ENCODE peak calls at places on chromosomes 13 and 19, in four cellular contexts. P, Y, T and Q are unnamed samples.

GRCh38 chr13:44819762-44820161 is 169.5 kb downstream of the NUFIP1 start:
- DNase-seq in T (no peak), P (no peak), Y (no peak), Q (no peak)

GRCh38 chr13:42041684-42042035 is 6.8 kb upstream of the DGKH start:
- DNase-seq in Y (peak), P (peak), T (peak), Q (no peak)

GRCh38 chr13:39835253-39835652 is 179.8 kb downstream of the COG6 start:
- DNase-seq in T (no peak), Y (no peak), P (no peak), Q (no peak)

GRCh38 chr19:13799669-13800068 is 4.4 kb downstream of the ZSWIM4 start:
- DNase-seq in T (no peak), P (no peak), Y (no peak), Q (no peak)

GRCh38 chr13:79779761-79780160 is 298.8 kb downstream of the NDFIP2 start:
- DNase-seq in T (no peak), Y (no peak), P (no peak), Q (peak)

GRCh38 chr19:18156841-18157464 is 4.0 kb downstream of the PIK3R2 start:
- DNase-seq in T (peak), Y (no peak), P (peak), Q (peak)

GRCh38 chr13:113970810-113971470 is 2.9 kb downstream of the C13orf46 start:
- DNase-seq in T (no peak), Y (no peak), P (no peak), Q (no peak)

GRCh38 chr13:32443111-32443510 is 15.2 kb upstream of the N4BP2L1 start:
- DNase-seq in Y (peak), P (peak), T (no peak), Q (peak)

GRCh38 chr19:8526345-8527062 is 12.5 kb upstream of the ZNF414 start:
- DNase-seq in T (peak), Y (no peak), P (peak), Q (peak)

GRCh38 chr13:27997904-27998522 is 9.5 kb upstream of the URAD start:
- DNase-seq in P (peak), Y (no peak), T (peak), Q (peak)

GRCh38 chr19:40592170-40592569 is 9.0 kb upstream of the LTBP4 start:
- DNase-seq in Y (no peak), P (peak), T (no peak), Q (peak)

GRCh38 chr19:30062331-30063183 is 120.5 kb downstream of the URI1 start:
- DNase-seq in P (no peak), T (no peak), Y (no peak), Q (no peak)

GRCh38 chr19:3250675-3251074 is 26.2 kb downstream of the CELF5 start:
- DNase-seq in P (peak), Y (no peak), T (peak), Q (peak)

GRCh38 chr13:29483211-29483610 is 112.3 kb downstream of the SLC7A1 start:
- DNase-seq in T (no peak), P (no peak), Y (no peak), Q (no peak)

GRCh38 chr19:2494084-2494446 is 18.1 kb downstream of the GADD45B start:
- DNase-seq in T (no peak), Y (no peak), P (peak), Q (no peak)

GRCh38 chr13:102617697-102618350 is 21.0 kb downstream of the TPP2 start:
- DNase-seq in P (no peak), Y (no peak), T (no peak), Q (no peak)

GRCh38 chr19:11798391-11799296 is at the start of gene ZNF491:
- DNase-seq in P (no peak), Y (no peak), T (peak), Q (peak)

GRCh38 chr13:78593652-78594494 is 9.5 kb downstream of the POU4F1 start:
- DNase-seq in T (no peak), P (no peak), Y (no peak), Q (no peak)

GRCh38 chr13:46964789-46965527 is 68.1 kb upstream of the HTR2A start:
- DNase-seq in P (no peak), T (no peak), Y (no peak), Q (no peak)

GRCh38 chr13:42525035-42525504 is 48.9 kb upstream of the TNFSF11 start:
- DNase-seq in P (peak), Y (no peak), T (no peak), Q (no peak)

GRCh38 chr13:87671031-87671823 is at the start of gene SLITRK5:
- DNase-seq in T (no peak), Y (no peak), P (peak), Q (peak)

GRCh38 chr19:14004619-14005380 is 1.3 kb downstream of the RFX1 start:
- DNase-seq in P (no peak), Y (peak), T (peak), Q (peak)

GRCh38 chr13:73608731-73609485 is 525.3 kb downstream of the KLF12 start:
- DNase-seq in T (no peak), P (no peak), Y (no peak), Q (no peak)

GRCh38 chr13:25352230-25352629 is 19.5 kb upstream of the ATP8A2 start:
- DNase-seq in T (peak), P (no peak), Y (no peak), Q (no peak)

GRCh38 chr13:44140146-44140545 is 233.5 kb upstream of the SERP2 start:
- DNase-seq in Y (no peak), T (no peak), P (no peak), Q (peak)

GRCh38 chr19:16435999-16436650 is 35.6 kb downstream of the EPS15L1 start:
- DNase-seq in T (peak), Y (no peak), P (no peak), Q (no peak)

GRCh38 chr19:8334458-8335342 is 8.4 kb downstream of the KANK3 start:
- DNase-seq in P (peak), T (peak), Y (no peak), Q (peak)

GRCh38 chr19:46786236-46787039 is 2.0 kb downstream of the SLC1A5 start:
- DNase-seq in Y (no peak), T (peak), P (peak), Q (peak)

GRCh38 chr19:31461814-31462539 is 112.7 kb upstream of the TSHZ3 start:
- DNase-seq in Y (no peak), P (no peak), T (no peak), Q (no peak)

GRCh38 chr19:1170938-1171754 is 2.9 kb downstream of the SBNO2 start:
- DNase-seq in Y (no peak), T (no peak), P (no peak), Q (peak)

GRCh38 chr13:24650157-24650556 is 30.1 kb upstream of the ATP12A start:
- DNase-seq in P (no peak), Y (no peak), T (no peak), Q (no peak)

GRCh38 chr13:111270765-111271164 is 49.7 kb upstream of the TEX29 start:
- DNase-seq in T (no peak), Y (no peak), P (no peak), Q (no peak)

DNA sequence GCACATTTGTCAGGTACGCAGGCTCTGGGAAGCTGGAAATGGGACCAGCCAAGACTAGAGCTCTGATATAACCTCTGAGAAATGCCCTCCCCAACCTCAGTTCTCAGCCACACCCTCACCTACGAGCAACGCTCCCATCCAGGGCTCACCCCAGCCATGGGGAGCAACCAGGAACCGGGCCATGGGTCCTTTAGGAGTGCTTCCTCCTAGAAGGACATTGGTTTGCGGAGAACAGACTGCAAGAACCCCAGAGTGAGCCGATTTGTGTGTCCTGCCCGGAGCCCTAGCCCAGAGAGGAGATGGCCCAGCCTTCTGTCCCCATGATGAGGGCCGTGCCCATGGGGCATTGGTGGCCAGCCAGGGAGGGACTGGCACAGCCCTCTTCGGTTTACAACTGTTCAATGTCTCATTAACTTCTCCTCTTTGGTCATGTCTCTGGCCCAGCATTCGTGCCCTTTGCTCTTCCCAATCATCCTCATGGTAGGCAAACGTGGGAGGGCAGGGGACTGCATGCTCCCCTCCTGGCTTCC is 32.9 kb upstream of the IGSF23 start:
- DNase-seq in P (no peak), Y (no peak), T (no peak), Q (no peak)
- TF ChIP-seq CHD4 in P (no peak), Y (no peak), T (no peak), Q (no peak)

GRCh38 chr19:44401108-44401786 is at the start of gene ZNF285:
- DNase-seq in P (peak), Y (peak), T (peak), Q (peak)
- TF ChIP-seq CHD4 in P (no peak), Y (no peak), T (no peak), Q (no peak)

GRCh38 chr19:41868989-41869300 is 8.1 kb upstream of the CD79A start:
- DNase-seq in P (no peak), Y (no peak), T (no peak), Q (no peak)
- TF ChIP-seq CHD4 in P (no peak), Y (no peak), T (no peak), Q (no peak)

DNA sequence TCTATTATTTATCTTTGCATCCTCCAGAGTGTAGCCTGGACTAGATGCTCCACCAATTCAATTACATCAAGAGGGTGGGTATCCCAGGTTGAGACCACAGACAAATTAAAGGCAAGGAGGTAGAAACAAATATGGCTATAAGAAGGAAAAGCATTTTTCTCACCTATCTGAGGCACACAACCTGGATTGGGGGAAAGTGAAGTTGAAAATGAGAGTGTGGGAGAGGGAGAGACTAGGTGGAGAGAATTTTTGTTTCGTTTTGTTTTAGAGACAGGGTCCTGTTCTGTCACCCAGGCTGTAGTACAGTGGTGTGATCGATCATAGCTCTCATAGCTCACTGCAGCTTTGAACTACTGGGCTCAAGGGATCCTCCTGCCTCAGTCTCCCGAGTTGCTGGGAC is 5.8 kb upstream of the PRODH2 start:
- DNase-seq in T (no peak), P (no peak), Y (no peak), Q (no peak)
- TF ChIP-seq CHD4 in T (no peak), P (no peak), Y (no peak), Q (no peak)

DNA sequence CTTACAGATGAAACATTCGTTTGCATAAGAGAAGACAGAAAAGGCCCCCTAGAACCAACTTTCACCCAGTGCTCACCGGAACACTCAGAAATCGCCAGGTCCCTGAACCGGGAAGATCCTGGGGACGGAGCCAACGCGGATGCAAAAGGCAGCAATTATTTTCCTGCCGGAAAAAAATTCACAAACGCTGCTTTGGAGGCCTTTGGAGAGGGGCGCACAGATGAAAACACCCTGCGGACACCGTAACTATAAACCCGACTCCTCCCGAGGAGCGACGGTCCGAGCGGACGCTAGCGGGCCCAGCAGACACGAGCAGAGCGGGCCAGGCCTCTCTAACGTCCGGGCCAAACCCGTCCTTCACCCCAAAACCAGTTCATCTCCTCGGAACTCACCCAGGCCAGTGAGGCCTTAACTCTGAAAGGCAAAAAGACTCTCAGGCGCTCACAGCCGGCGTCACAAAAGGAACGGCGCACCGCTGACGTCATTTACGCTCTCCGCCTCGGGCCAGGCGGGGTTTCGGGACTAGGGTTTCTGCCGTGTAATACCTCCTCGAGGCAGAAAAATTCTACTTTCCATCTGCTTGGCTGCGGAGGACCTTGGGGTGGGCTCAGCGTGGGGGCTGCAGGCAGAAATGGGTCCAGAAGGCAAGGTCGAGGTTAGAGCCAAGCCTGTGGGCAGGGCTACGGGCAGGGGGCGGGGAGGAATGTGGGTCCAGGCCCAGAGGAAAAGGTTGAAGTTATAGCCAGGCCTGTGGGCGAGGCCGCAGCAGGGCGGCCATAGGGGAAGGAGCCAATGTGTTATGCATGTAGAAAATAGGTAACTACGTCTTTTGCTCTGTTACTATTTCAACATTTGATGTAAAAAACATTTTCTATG is at the start of gene ZNF426:
- DNase-seq in T (peak), Y (peak), P (peak), Q (peak)
- TF ChIP-seq CHD4 in T (no peak), Y (no peak), P (no peak), Q (no peak)